ENCODE peak calls at places on chromosome 12, in four cellular contexts. R is H9, A is mesendoderm, P is H1. K is an unnamed sample.
A peak's percentile ranks its signal among the peaks of the same experiment; 100 is the strongest.

GRCh38 chr12:96473394-96474093 is 15.8 kb upstream of the CFAP54 start:
- DNase-seq in R (no peak), P (no peak), A (no peak), K (peak; percentile 76)

GRCh38 chr12:124663206-124663605 is 95.8 kb upstream of the NCOR2 start:
- DNase-seq in P (no peak), A (no peak), R (no peak), K (no peak)

GRCh38 chr12:50505386-50505827 is 622 bp downstream of the DIP2B start:
- DNase-seq in R (no peak), P (no peak), A (peak; percentile 57), K (no peak)

GRCh38 chr12:116295327-116296263 is 18.1 kb upstream of the MED13L start:
- DNase-seq in A (no peak), R (no peak), P (no peak), K (peak; percentile 22)

GRCh38 chr12:49552014-49552413 is 13.2 kb downstream of the KCNH3 start:
- DNase-seq in R (no peak), A (no peak), P (no peak), K (no peak)

GRCh38 chr12:48861111-48861510 is 4.6 kb downstream of the RND1 start:
- DNase-seq in A (no peak), P (no peak), R (no peak), K (no peak)

GRCh38 chr12:24823808-24824515 is 124.9 kb downstream of the BCAT1 start:
- DNase-seq in A (no peak), P (no peak), R (no peak), K (no peak)

GRCh38 chr12:22287056-22287455 is 47.5 kb downstream of the ST8SIA1 start:
- DNase-seq in P (no peak), R (no peak), A (no peak), K (no peak)

GRCh38 chr12:21773263-21773741 is 1.2 kb downstream of the KCNJ8 start:
- DNase-seq in A (peak; percentile 83), P (peak; percentile 76), R (peak; percentile 93), K (peak; percentile 23)

GRCh38 chr12:988616-989015 is 2.4 kb upstream of the ERC1 start:
- DNase-seq in R (no peak), P (no peak), A (peak; percentile 11), K (peak; percentile 18)

GRCh38 chr12:55738113-55739024 is 4.6 kb upstream of the GDF11 start:
- DNase-seq in R (peak; percentile 97), P (peak; percentile 88), A (peak; percentile 98), K (peak; percentile 82)

GRCh38 chr12:98399532-98399931 is 115.9 kb upstream of the TMPO start:
- DNase-seq in R (peak; percentile 76), P (no peak), A (peak; percentile 91), K (peak; percentile 78)

GRCh38 chr12:112963227-112963861 is 15.0 kb upstream of the OAS2 start:
- DNase-seq in A (no peak), P (no peak), R (no peak), K (no peak)

GRCh38 chr12:108694812-108695278 is 36.5 kb downstream of the CORO1C start:
- DNase-seq in A (peak; percentile 51), P (no peak), R (no peak), K (peak; percentile 74)

GRCh38 chr12:119014368-119014767 is 33.0 kb downstream of the SRRM4 start:
- DNase-seq in R (peak; percentile 18), A (no peak), P (no peak), K (no peak)

DNA sequence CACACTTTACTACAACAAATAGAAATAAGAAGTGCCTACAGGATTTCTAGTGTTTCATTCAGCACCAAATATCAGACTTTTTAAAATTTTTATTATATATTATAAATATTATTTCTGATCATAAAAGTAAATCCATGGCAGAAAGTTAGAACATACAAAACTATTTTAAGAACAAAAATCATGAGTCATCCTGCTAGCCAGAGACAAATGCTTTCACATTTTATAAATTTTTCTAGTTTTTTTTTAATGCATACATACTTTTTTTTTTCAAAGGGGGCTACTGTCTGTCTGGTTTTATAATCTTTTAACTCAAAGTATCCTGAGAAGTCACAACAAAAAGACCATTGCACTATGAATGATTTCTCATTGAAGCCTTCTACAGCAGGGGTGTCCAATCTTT is 67.5 kb downstream of the EPS8 start:
- DNase-seq in P (no peak), A (no peak), R (no peak), K (peak; percentile 46)
- H3K56ac ChIP-seq in P (no peak overlapping the region), A (no peak overlapping the region), R (no peak overlapping the region), K (no peak overlapping the region)

GRCh38 chr12:57232156-57232756 is 2.7 kb downstream of the SHMT2 start:
- DNase-seq in A (no peak), P (no peak), R (no peak), K (no peak)
- H3K56ac ChIP-seq in A (no peak overlapping the region), P (no peak overlapping the region), R (no peak overlapping the region), K (no peak overlapping the region)

DNA sequence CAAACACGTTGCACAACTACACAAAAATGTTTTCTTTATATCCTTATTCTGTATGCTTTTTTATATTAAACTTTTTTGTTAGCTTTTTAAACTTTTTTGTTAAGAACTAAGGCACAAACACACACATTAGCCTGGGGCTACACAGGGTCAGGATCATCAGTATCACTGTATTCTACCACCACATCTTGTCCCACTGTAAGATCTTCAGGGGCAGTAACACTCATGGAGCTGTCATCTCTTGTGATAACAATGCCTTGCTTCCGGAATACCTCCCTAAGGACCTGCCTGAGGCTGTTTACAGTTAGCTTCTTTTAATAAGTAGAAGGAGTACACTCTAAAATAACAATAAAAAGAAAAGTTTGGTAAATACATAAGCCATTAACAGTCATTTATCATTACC is 42.2 kb downstream of the PLEKHA5 start:
- DNase-seq in P (no peak), A (peak; percentile 42), R (no peak), K (no peak)
- H3K56ac ChIP-seq in P (no peak overlapping the region), A (no peak overlapping the region), R (no peak overlapping the region), K (no peak overlapping the region)

DNA sequence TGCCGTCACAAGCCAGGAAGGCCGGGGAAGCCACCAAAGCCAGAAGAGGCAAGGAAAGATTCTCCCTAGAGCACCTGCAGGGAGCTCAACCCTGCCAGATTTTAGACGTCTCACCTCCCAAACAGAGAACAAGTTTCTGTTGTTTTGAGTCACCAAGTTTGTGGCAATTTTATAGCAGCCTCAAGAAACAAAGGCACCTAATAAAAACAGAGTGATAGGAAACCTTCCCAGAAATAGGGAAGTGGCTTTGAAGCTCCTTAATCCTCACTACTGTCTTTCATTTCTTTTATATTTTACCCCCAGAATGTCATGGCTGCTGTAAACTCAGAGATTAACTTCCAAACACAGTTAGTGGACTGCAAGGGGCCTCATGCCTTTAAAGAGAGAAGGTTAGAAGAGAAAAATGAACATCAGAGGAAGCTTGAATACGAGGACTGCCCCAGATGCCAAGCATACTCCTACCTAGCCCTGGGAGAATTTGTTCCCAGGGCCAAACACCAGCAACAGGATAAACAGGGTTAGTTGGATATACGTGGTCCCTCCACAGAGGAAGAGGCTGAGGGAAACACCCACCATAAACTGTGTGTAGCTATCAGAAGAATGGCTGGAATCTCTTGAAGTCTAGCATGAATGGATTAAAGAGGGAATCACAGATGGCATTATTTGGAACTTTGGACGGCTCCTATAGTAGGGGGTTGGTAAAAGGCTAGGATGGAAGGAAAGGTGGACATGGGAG is 148.3 kb downstream of the KCNA5 start:
- DNase-seq in P (no peak), R (no peak), A (no peak), K (no peak)
- H3K56ac ChIP-seq in P (no peak overlapping the region), R (no peak overlapping the region), A (no peak overlapping the region), K (no peak overlapping the region)

GRCh38 chr12:16946691-16947090 is 340.7 kb upstream of the LMO3 start:
- DNase-seq in R (no peak), P (no peak), A (no peak), K (no peak)
- H3K56ac ChIP-seq in R (no peak overlapping the region), P (no peak overlapping the region), A (no peak overlapping the region), K (no peak overlapping the region)

DNA sequence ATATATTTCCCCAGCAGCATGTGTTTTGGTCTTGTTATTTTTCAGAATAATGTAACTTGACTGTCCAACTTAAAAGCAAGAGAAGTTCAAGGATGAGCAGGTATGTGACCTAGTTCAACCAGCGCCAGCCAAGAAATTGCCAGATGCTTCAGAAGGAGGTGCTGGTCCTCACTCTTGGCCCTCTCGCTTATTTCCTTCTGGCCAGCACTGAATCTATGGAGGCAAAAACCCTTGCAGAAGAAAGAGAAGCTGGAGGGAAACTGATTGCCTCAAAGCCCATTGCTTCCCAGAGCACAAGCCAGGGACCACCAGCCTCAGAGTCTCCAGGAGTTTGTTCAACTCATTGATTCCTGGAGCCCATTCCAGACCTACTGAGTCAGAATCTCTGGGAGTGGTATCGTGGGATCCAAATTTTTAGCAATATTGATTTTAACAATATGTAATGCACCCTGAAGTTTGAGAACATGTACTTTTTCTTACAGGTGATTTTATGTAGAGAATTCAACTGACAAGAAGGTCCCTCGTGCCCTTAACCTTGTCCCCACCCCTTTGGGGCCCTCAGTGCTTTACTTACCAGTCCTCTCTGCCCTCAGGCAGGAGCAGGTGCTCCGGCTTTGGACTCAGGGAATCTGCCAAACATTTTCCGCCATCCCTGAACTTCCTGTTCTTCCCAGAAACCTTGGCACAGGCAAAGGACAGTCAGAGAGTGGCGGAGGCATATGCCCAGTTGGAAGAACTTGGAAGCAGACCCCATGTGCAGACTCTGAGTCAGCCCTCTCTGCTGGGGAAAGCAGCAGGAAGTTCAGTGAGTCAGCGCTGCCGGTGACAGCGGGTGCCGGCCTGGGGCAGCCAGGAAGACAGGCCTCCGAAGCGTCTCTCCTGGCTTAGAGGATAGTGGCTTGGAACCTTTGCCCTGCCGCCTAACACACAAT is 10.3 kb downstream of the BEST3 start:
- DNase-seq in A (peak; percentile 94), R (peak; percentile 91), P (peak; percentile 58), K (peak; percentile 94)
- H3K56ac ChIP-seq in A (peak overlapping the region; percentile 45), R (no peak overlapping the region), P (no peak overlapping the region), K (peak overlapping the region; percentile 21)

GRCh38 chr12:52895726-52896189 is 9.1 kb downstream of the KRT8 start:
- DNase-seq in R (no peak), P (no peak), A (peak; percentile 49), K (no peak)

GRCh38 chr12:52891044-52891443 is 13.8 kb downstream of the KRT8 start:
- DNase-seq in A (no peak), R (no peak), P (no peak), K (no peak)

GRCh38 chr12:52892974-52893373 is 11.9 kb downstream of the KRT8 start:
- DNase-seq in A (no peak), P (no peak), R (no peak), K (no peak)

GRCh38 chr12:52890417-52890816 is 14.5 kb downstream of the KRT8 start:
- DNase-seq in A (no peak), R (peak; percentile 24), P (no peak), K (no peak)

GRCh38 chr12:52892193-52892852 is 12.6 kb downstream of the KRT8 start:
- DNase-seq in A (no peak), R (no peak), P (no peak), K (no peak)
- H3K56ac ChIP-seq in A (no peak overlapping the region), R (no peak overlapping the region), P (no peak overlapping the region), K (no peak overlapping the region)

GRCh38 chr12:62914443-62914909 is 20.5 kb downstream of the PPM1H start:
- DNase-seq in A (no peak), P (no peak), R (no peak), K (no peak)
- H3K56ac ChIP-seq in A (no peak overlapping the region), P (no peak overlapping the region), R (no peak overlapping the region), K (no peak overlapping the region)